ENCODE peak calls at places on chromosomes 5 and 9, in eight cellular contexts. One of them, this sample, is unnamed.

GRCh38 chr5:118043531-118043930 is 944.8 kb downstream of the DTWD2 start:
- DNase-seq in cardiac muscle cell: peak
- DNase-seq in WTC11: no peak
- DNase-seq in Peyer's patch: no peak
- DNase-seq in spleen: no peak
- DNase-seq in PC-3: no peak
- DNase-seq in astrocyte of the cerebellum: no peak
- DNase-seq in cardiac fibroblast: no peak
- DNase-seq in this sample: no peak

GRCh38 chr5:93589812-93590215 is 6.8 kb downstream of the NR2F1 start:
- DNase-seq in cardiac muscle cell: no peak
- DNase-seq in WTC11: no peak
- DNase-seq in Peyer's patch: no peak
- DNase-seq in spleen: no peak
- DNase-seq in PC-3: no peak
- DNase-seq in astrocyte of the cerebellum: no peak
- DNase-seq in cardiac fibroblast: no peak
- DNase-seq in this sample: no peak

GRCh38 chr5:56525117-56525516 is 290.2 kb upstream of the MAP3K1 start:
- DNase-seq in cardiac muscle cell: peak
- DNase-seq in WTC11: no peak
- DNase-seq in Peyer's patch: no peak
- DNase-seq in spleen: no peak
- DNase-seq in PC-3: peak
- DNase-seq in astrocyte of the cerebellum: peak
- DNase-seq in cardiac fibroblast: peak
- DNase-seq in this sample: no peak

GRCh38 chr5:163172540-163173337 is 264.7 kb upstream of the CCNG1 start:
- DNase-seq in cardiac muscle cell: no peak
- DNase-seq in WTC11: no peak
- DNase-seq in Peyer's patch: no peak
- DNase-seq in spleen: no peak
- DNase-seq in PC-3: peak
- DNase-seq in astrocyte of the cerebellum: no peak
- DNase-seq in cardiac fibroblast: no peak
- DNase-seq in this sample: no peak

GRCh38 chr5:132363431-132364112 is 5.9 kb upstream of the SLC22A5 start:
- DNase-seq in cardiac muscle cell: peak
- DNase-seq in WTC11: no peak
- DNase-seq in Peyer's patch: no peak
- DNase-seq in spleen: no peak
- DNase-seq in PC-3: peak
- DNase-seq in astrocyte of the cerebellum: peak
- DNase-seq in cardiac fibroblast: peak
- DNase-seq in this sample: no peak

GRCh38 chr5:115389074-115389798 is 92.8 kb upstream of the CCDC112 start:
- DNase-seq in cardiac muscle cell: peak
- DNase-seq in WTC11: no peak
- DNase-seq in Peyer's patch: no peak
- DNase-seq in spleen: peak
- DNase-seq in PC-3: no peak
- DNase-seq in astrocyte of the cerebellum: no peak
- DNase-seq in cardiac fibroblast: no peak
- DNase-seq in this sample: no peak

GRCh38 chr9:93587284-93587650 is 10.9 kb downstream of the PHF2 start:
- DNase-seq in cardiac muscle cell: no peak
- DNase-seq in WTC11: no peak
- DNase-seq in Peyer's patch: peak
- DNase-seq in spleen: no peak
- DNase-seq in PC-3: no peak
- DNase-seq in astrocyte of the cerebellum: no peak
- DNase-seq in cardiac fibroblast: no peak
- DNase-seq in this sample: no peak

GRCh38 chr5:68227532-68228160 is 12.1 kb downstream of the PIK3R1 start:
- DNase-seq in cardiac muscle cell: no peak
- DNase-seq in WTC11: no peak
- DNase-seq in Peyer's patch: no peak
- DNase-seq in spleen: no peak
- DNase-seq in PC-3: no peak
- DNase-seq in astrocyte of the cerebellum: no peak
- DNase-seq in cardiac fibroblast: no peak
- DNase-seq in this sample: no peak

GRCh38 chr5:54924487-54924886 is 60.9 kb downstream of the ESM1 start:
- DNase-seq in cardiac muscle cell: no peak
- DNase-seq in WTC11: no peak
- DNase-seq in Peyer's patch: no peak
- DNase-seq in spleen: no peak
- DNase-seq in PC-3: no peak
- DNase-seq in astrocyte of the cerebellum: no peak
- DNase-seq in cardiac fibroblast: no peak
- DNase-seq in this sample: no peak

GRCh38 chr9:104758974-104759373 is 5.0 kb upstream of the NIPSNAP3B start:
- DNase-seq in cardiac muscle cell: no peak
- DNase-seq in WTC11: no peak
- DNase-seq in Peyer's patch: no peak
- DNase-seq in spleen: no peak
- DNase-seq in PC-3: no peak
- DNase-seq in astrocyte of the cerebellum: no peak
- DNase-seq in cardiac fibroblast: no peak
- DNase-seq in this sample: no peak

GRCh38 chr9:128233817-128234406 is 30.7 kb downstream of the DNM1 start:
- DNase-seq in cardiac muscle cell: no peak
- DNase-seq in WTC11: no peak
- DNase-seq in Peyer's patch: no peak
- DNase-seq in spleen: no peak
- DNase-seq in PC-3: no peak
- DNase-seq in astrocyte of the cerebellum: no peak
- DNase-seq in cardiac fibroblast: no peak
- DNase-seq in this sample: no peak

GRCh38 chr5:90055831-90056328 is 353.7 kb downstream of the CETN3 start:
- DNase-seq in cardiac muscle cell: peak
- DNase-seq in WTC11: no peak
- DNase-seq in Peyer's patch: no peak
- DNase-seq in spleen: no peak
- DNase-seq in PC-3: peak
- DNase-seq in astrocyte of the cerebellum: peak
- DNase-seq in cardiac fibroblast: peak
- DNase-seq in this sample: no peak

GRCh38 chr5:146548781-146549449 is 32.9 kb upstream of the GPR151 start:
- DNase-seq in cardiac muscle cell: no peak
- DNase-seq in WTC11: no peak
- DNase-seq in Peyer's patch: no peak
- DNase-seq in spleen: no peak
- DNase-seq in PC-3: no peak
- DNase-seq in astrocyte of the cerebellum: no peak
- DNase-seq in cardiac fibroblast: no peak
- DNase-seq in this sample: no peak

GRCh38 chr9:125889122-125889523 is 141.9 kb downstream of the PBX3 start:
- DNase-seq in cardiac muscle cell: peak
- DNase-seq in WTC11: peak
- DNase-seq in Peyer's patch: no peak
- DNase-seq in spleen: peak
- DNase-seq in PC-3: no peak
- DNase-seq in astrocyte of the cerebellum: no peak
- DNase-seq in cardiac fibroblast: peak
- DNase-seq in this sample: peak

GRCh38 chr5:50697739-50698138 is 31.3 kb downstream of the PARP8 start:
- DNase-seq in cardiac muscle cell: no peak
- DNase-seq in WTC11: no peak
- DNase-seq in Peyer's patch: no peak
- DNase-seq in spleen: no peak
- DNase-seq in PC-3: no peak
- DNase-seq in astrocyte of the cerebellum: no peak
- DNase-seq in cardiac fibroblast: no peak
- DNase-seq in this sample: no peak

GRCh38 chr5:103927739-103928138 is 365.1 kb upstream of the NUDT12 start:
- DNase-seq in cardiac muscle cell: no peak
- DNase-seq in WTC11: no peak
- DNase-seq in Peyer's patch: no peak
- DNase-seq in spleen: no peak
- DNase-seq in PC-3: no peak
- DNase-seq in astrocyte of the cerebellum: no peak
- DNase-seq in cardiac fibroblast: no peak
- DNase-seq in this sample: no peak

GRCh38 chr5:147576646-147577535 is 67.0 kb upstream of the DPYSL3 start:
- DNase-seq in cardiac muscle cell: peak
- DNase-seq in WTC11: peak
- DNase-seq in Peyer's patch: no peak
- DNase-seq in spleen: no peak
- DNase-seq in PC-3: peak
- DNase-seq in astrocyte of the cerebellum: no peak
- DNase-seq in cardiac fibroblast: peak
- DNase-seq in this sample: peak

GRCh38 chr9:37574241-37574721 is 1.9 kb downstream of the FBXO10 start:
- DNase-seq in cardiac muscle cell: peak
- DNase-seq in WTC11: no peak
- DNase-seq in Peyer's patch: no peak
- DNase-seq in spleen: no peak
- DNase-seq in PC-3: no peak
- DNase-seq in astrocyte of the cerebellum: no peak
- DNase-seq in cardiac fibroblast: peak
- DNase-seq in this sample: no peak

GRCh38 chr5:39355324-39355723 is 9.0 kb downstream of the C9 start:
- DNase-seq in cardiac muscle cell: no peak
- DNase-seq in WTC11: no peak
- DNase-seq in Peyer's patch: no peak
- DNase-seq in spleen: no peak
- DNase-seq in PC-3: peak
- DNase-seq in astrocyte of the cerebellum: no peak
- DNase-seq in cardiac fibroblast: peak
- DNase-seq in this sample: no peak

GRCh38 chr9:93825348-93826115 is 129.6 kb downstream of the BARX1 start:
- DNase-seq in cardiac muscle cell: no peak
- DNase-seq in WTC11: no peak
- DNase-seq in Peyer's patch: no peak
- DNase-seq in spleen: peak
- DNase-seq in PC-3: no peak
- DNase-seq in astrocyte of the cerebellum: no peak
- DNase-seq in cardiac fibroblast: no peak
- DNase-seq in this sample: no peak

GRCh38 chr5:64612349-64612961 is 77.8 kb upstream of the SHISAL2B start:
- DNase-seq in cardiac muscle cell: peak
- DNase-seq in WTC11: peak
- DNase-seq in Peyer's patch: no peak
- DNase-seq in spleen: no peak
- DNase-seq in PC-3: peak
- DNase-seq in astrocyte of the cerebellum: peak
- DNase-seq in cardiac fibroblast: peak
- DNase-seq in this sample: peak

GRCh38 chr9:27888661-27889295 is 315.5 kb upstream of the C9orf72 start:
- DNase-seq in cardiac muscle cell: peak
- DNase-seq in WTC11: peak
- DNase-seq in Peyer's patch: no peak
- DNase-seq in spleen: peak
- DNase-seq in PC-3: peak
- DNase-seq in astrocyte of the cerebellum: no peak
- DNase-seq in cardiac fibroblast: peak
- DNase-seq in this sample: peak

GRCh38 chr9:110015759-110016158 is 192.2 kb downstream of the C9orf152 start:
- DNase-seq in cardiac muscle cell: peak
- DNase-seq in WTC11: no peak
- DNase-seq in Peyer's patch: no peak
- DNase-seq in spleen: no peak
- DNase-seq in PC-3: peak
- DNase-seq in astrocyte of the cerebellum: peak
- DNase-seq in cardiac fibroblast: peak
- DNase-seq in this sample: no peak

GRCh38 chr5:88662801-88663360 is 220.1 kb downstream of the MEF2C start:
- DNase-seq in cardiac muscle cell: no peak
- DNase-seq in WTC11: no peak
- DNase-seq in Peyer's patch: no peak
- DNase-seq in spleen: no peak
- DNase-seq in PC-3: no peak
- DNase-seq in astrocyte of the cerebellum: no peak
- DNase-seq in cardiac fibroblast: no peak
- DNase-seq in this sample: no peak

GRCh38 chr5:179339996-179340395 is 5.3 kb downstream of the ADAMTS2 start:
- DNase-seq in cardiac muscle cell: no peak
- DNase-seq in WTC11: no peak
- DNase-seq in Peyer's patch: no peak
- DNase-seq in spleen: peak
- DNase-seq in PC-3: no peak
- DNase-seq in astrocyte of the cerebellum: no peak
- DNase-seq in cardiac fibroblast: no peak
- DNase-seq in this sample: no peak

GRCh38 chr9:87599901-87600610 is 102.4 kb downstream of the DAPK1 start:
- DNase-seq in cardiac muscle cell: peak
- DNase-seq in WTC11: no peak
- DNase-seq in Peyer's patch: no peak
- DNase-seq in spleen: no peak
- DNase-seq in PC-3: peak
- DNase-seq in astrocyte of the cerebellum: peak
- DNase-seq in cardiac fibroblast: peak
- DNase-seq in this sample: no peak

GRCh38 chr9:127185931-127186781 is 63.7 kb upstream of the ANGPTL2 start:
- DNase-seq in cardiac muscle cell: peak
- DNase-seq in WTC11: no peak
- DNase-seq in Peyer's patch: peak
- DNase-seq in spleen: peak
- DNase-seq in PC-3: no peak
- DNase-seq in astrocyte of the cerebellum: peak
- DNase-seq in cardiac fibroblast: peak
- DNase-seq in this sample: peak

GRCh38 chr5:111756701-111757581 is at the start of gene NREP:
- DNase-seq in cardiac muscle cell: peak
- DNase-seq in WTC11: peak
- DNase-seq in Peyer's patch: peak
- DNase-seq in spleen: peak
- DNase-seq in PC-3: peak
- DNase-seq in astrocyte of the cerebellum: peak
- DNase-seq in cardiac fibroblast: peak
- DNase-seq in this sample: peak
- TF ChIP-seq CTCF in cardiac muscle cell: peak
- TF ChIP-seq CTCF in WTC11: no peak
- TF ChIP-seq CTCF in Peyer's patch: no peak
- TF ChIP-seq CTCF in spleen: no peak
- TF ChIP-seq CTCF in PC-3: peak
- TF ChIP-seq CTCF in astrocyte of the cerebellum: peak
- TF ChIP-seq CTCF in cardiac fibroblast: peak
- TF ChIP-seq CTCF in this sample: peak

GRCh38 chr5:73198833-73199592 is 26.0 kb downstream of the TMEM174 start:
- DNase-seq in cardiac muscle cell: no peak
- DNase-seq in WTC11: no peak
- DNase-seq in Peyer's patch: no peak
- DNase-seq in spleen: no peak
- DNase-seq in PC-3: no peak
- DNase-seq in astrocyte of the cerebellum: no peak
- DNase-seq in cardiac fibroblast: no peak
- DNase-seq in this sample: no peak
- TF ChIP-seq CTCF in cardiac muscle cell: no peak
- TF ChIP-seq CTCF in WTC11: no peak
- TF ChIP-seq CTCF in Peyer's patch: no peak
- TF ChIP-seq CTCF in spleen: no peak
- TF ChIP-seq CTCF in PC-3: no peak
- TF ChIP-seq CTCF in astrocyte of the cerebellum: no peak
- TF ChIP-seq CTCF in cardiac fibroblast: no peak
- TF ChIP-seq CTCF in this sample: no peak

GRCh38 chr5:140118294-140118936 is 4.5 kb downstream of the PURA start:
- DNase-seq in cardiac muscle cell: no peak
- DNase-seq in WTC11: no peak
- DNase-seq in Peyer's patch: no peak
- DNase-seq in spleen: no peak
- DNase-seq in PC-3: peak
- DNase-seq in astrocyte of the cerebellum: no peak
- DNase-seq in cardiac fibroblast: peak
- DNase-seq in this sample: no peak
- TF ChIP-seq CTCF in cardiac muscle cell: peak
- TF ChIP-seq CTCF in WTC11: no peak
- TF ChIP-seq CTCF in Peyer's patch: no peak
- TF ChIP-seq CTCF in spleen: no peak
- TF ChIP-seq CTCF in PC-3: peak
- TF ChIP-seq CTCF in astrocyte of the cerebellum: no peak
- TF ChIP-seq CTCF in cardiac fibroblast: no peak
- TF ChIP-seq CTCF in this sample: no peak

GRCh38 chr5:112528928-112529327 is 109.9 kb upstream of the EPB41L4A start:
- DNase-seq in cardiac muscle cell: no peak
- DNase-seq in WTC11: no peak
- DNase-seq in Peyer's patch: no peak
- DNase-seq in spleen: no peak
- DNase-seq in PC-3: no peak
- DNase-seq in astrocyte of the cerebellum: no peak
- DNase-seq in cardiac fibroblast: no peak
- DNase-seq in this sample: no peak
- TF ChIP-seq CTCF in cardiac muscle cell: no peak
- TF ChIP-seq CTCF in WTC11: no peak
- TF ChIP-seq CTCF in Peyer's patch: no peak
- TF ChIP-seq CTCF in spleen: no peak
- TF ChIP-seq CTCF in PC-3: no peak
- TF ChIP-seq CTCF in astrocyte of the cerebellum: no peak
- TF ChIP-seq CTCF in cardiac fibroblast: no peak
- TF ChIP-seq CTCF in this sample: no peak

This sample was measured in glutamatergic neuron.